ENCODE peak calls at places on chromosomes 12 and 14, in nine cellular contexts. I, A, Q, Y, P, G, D, T and S are unnamed samples.

GRCh38 chr14:103391048-103391447 is 5.8 kb downstream of the MARK3 start:
- DNase-seq in I (no peak), A (peak; percentile 57), Q (no peak), Y (peak; percentile 36), P (no peak), G (peak; percentile 65), D (no peak), T (no peak), S (no peak)

GRCh38 chr12:83322816-83323215 is 636.1 kb downstream of the TMTC2 start:
- DNase-seq in I (no peak), A (no peak), Q (no peak), Y (no peak), P (no peak), G (no peak), D (no peak), T (no peak), S (no peak)

GRCh38 chr12:120834489-120835303 is 69.5 kb downstream of the SPPL3 start:
- DNase-seq in I (no peak), A (peak; percentile 47), Q (no peak), Y (no peak), P (no peak), G (no peak), D (no peak), T (no peak), S (no peak)

GRCh38 chr12:31860401-31860800 is 98.8 kb upstream of the RESF1 start:
- DNase-seq in I (no peak), A (no peak), Q (no peak), Y (no peak), P (no peak), G (no peak), D (no peak), T (no peak), S (no peak)

GRCh38 chr14:58245562-58245961 is 919 bp downstream of the PSMA3 start:
- DNase-seq in I (no peak), A (peak; percentile 25), Q (no peak), Y (no peak), P (no peak), G (no peak), D (no peak), T (no peak), S (no peak)

GRCh38 chr14:74394549-74394948 is 31.5 kb downstream of the SYNDIG1L start:
- DNase-seq in I (no peak), A (no peak), Q (no peak), Y (no peak), P (no peak), G (no peak), D (no peak), T (no peak), S (no peak)

GRCh38 chr14:77889971-77890442 is 90.1 kb downstream of the ADCK1 start:
- DNase-seq in I (no peak), A (peak; percentile 94), Q (no peak), Y (no peak), P (no peak), G (no peak), D (no peak), T (no peak), S (peak; percentile 53)

GRCh38 chr14:79265366-79265765 is 945.9 kb downstream of the DIO2 start:
- DNase-seq in I (no peak), A (peak; percentile 54), Q (no peak), Y (no peak), P (no peak), G (no peak), D (no peak), T (no peak), S (no peak)

GRCh38 chr12:130831876-130832405 is 7.1 kb downstream of the STX2 start:
- DNase-seq in I (no peak), A (no peak), Q (no peak), Y (no peak), P (no peak), G (no peak), D (no peak), T (no peak), S (no peak)

GRCh38 chr14:61147898-61148549 is 133.1 kb downstream of the TMEM30B start:
- DNase-seq in I (peak; percentile 70), A (peak; percentile 39), Q (no peak), Y (no peak), P (no peak), G (no peak), D (no peak), T (no peak), S (peak; percentile 58)

GRCh38 chr12:16228067-16228466 is 49.4 kb downstream of the SLC15A5 start:
- DNase-seq in I (no peak), A (peak; percentile 23), Q (no peak), Y (no peak), P (no peak), G (no peak), D (no peak), T (no peak), S (no peak)

GRCh38 chr14:105851716-105852377 is 325.5 kb downstream of the TMEM121 start:
- DNase-seq in I (peak; percentile 52), A (no peak), Q (no peak), Y (no peak), P (no peak), G (no peak), D (peak; percentile 7), T (peak; percentile 62), S (no peak)

GRCh38 chr14:101187816-101188570 is 284.5 kb upstream of the RTL1 start:
- DNase-seq in I (no peak), A (no peak), Q (no peak), Y (no peak), P (no peak), G (no peak), D (no peak), T (no peak), S (no peak)

GRCh38 chr12:97151481-97151880 is 244.4 kb downstream of the NEDD1 start:
- DNase-seq in I (no peak), A (peak; percentile 29), Q (no peak), Y (no peak), P (no peak), G (no peak), D (no peak), T (no peak), S (no peak)

GRCh38 chr12:81811066-81811777 is 52.1 kb upstream of the PPFIA2 start:
- DNase-seq in I (no peak), A (peak; percentile 15), Q (no peak), Y (no peak), P (no peak), G (no peak), D (no peak), T (no peak), S (no peak)

GRCh38 chr12:118498171-118498570 is 121.8 kb downstream of the SUDS3 start:
- DNase-seq in I (peak; percentile 62), A (peak; percentile 29), Q (no peak), Y (no peak), P (no peak), G (no peak), D (no peak), T (no peak), S (peak; percentile 2)

GRCh38 chr14:101980700-101981099 is 16.3 kb downstream of the DYNC1H1 start:
- DNase-seq in I (peak; percentile 94), A (peak; percentile 99), Q (no peak), Y (no peak), P (no peak), G (peak; percentile 76), D (no peak), T (no peak), S (peak; percentile 98)

GRCh38 chr14:55136868-55137785 is 8.1 kb downstream of the LGALS3 start:
- DNase-seq in I (peak; percentile 91), A (no peak), Q (no peak), Y (no peak), P (no peak), G (peak; percentile 30), D (no peak), T (no peak), S (no peak)

GRCh38 chr12:116642101-116642500 is 82.9 kb downstream of the MAP1LC3B2 start:
- DNase-seq in I (no peak), A (no peak), Q (no peak), Y (no peak), P (no peak), G (no peak), D (no peak), T (no peak), S (no peak)

GRCh38 chr12:38921025-38921677 is 15.8 kb upstream of the CPNE8 start:
- DNase-seq in I (no peak), A (peak; percentile 80), Q (no peak), Y (no peak), P (no peak), G (peak; percentile 12), D (no peak), T (no peak), S (no peak)

GRCh38 chr12:128513831-128514230 is 246.9 kb downstream of the TMEM132C start:
- DNase-seq in I (no peak), A (no peak), Q (no peak), Y (no peak), P (no peak), G (no peak), D (no peak), T (no peak), S (no peak)

GRCh38 chr12:117486840-117487659 is 125.6 kb upstream of the NOS1 start:
- DNase-seq in I (no peak), A (peak; percentile 3), Q (no peak), Y (no peak), P (no peak), G (no peak), D (no peak), T (no peak), S (peak; percentile 2)

GRCh38 chr14:24071836-24072420 is 566 bp downstream of the CPNE6 start:
- DNase-seq in I (no peak), A (no peak), Q (no peak), Y (no peak), P (no peak), G (peak; percentile 60), D (no peak), T (no peak), S (no peak)

GRCh38 chr14:49972199-49972671 is 79.4 kb downstream of the ARF6 start:
- DNase-seq in I (no peak), A (peak; percentile 84), Q (no peak), Y (no peak), P (no peak), G (peak; percentile 78), D (no peak), T (no peak), S (no peak)

GRCh38 chr14:74015965-74016364 is 3.1 kb downstream of the ENTPD5 start:
- DNase-seq in I (no peak), A (no peak), Q (no peak), Y (no peak), P (no peak), G (no peak), D (no peak), T (no peak), S (no peak)

GRCh38 chr12:120261951-120262851 is 3.3 kb downstream of the PXN start:
- DNase-seq in I (peak; percentile 76), A (peak; percentile 96), Q (no peak), Y (no peak), P (no peak), G (no peak), D (no peak), T (no peak), S (no peak)

GRCh38 chr12:96409734-96410133 is 9.5 kb upstream of the CDK17 start:
- DNase-seq in I (no peak), A (no peak), Q (no peak), Y (no peak), P (no peak), G (no peak), D (no peak), T (no peak), S (no peak)

GRCh38 chr14:30330452-30330851 is 228.5 kb upstream of the G2E3 start:
- DNase-seq in I (no peak), A (peak; percentile 9), Q (no peak), Y (no peak), P (no peak), G (no peak), D (no peak), T (no peak), S (no peak)

GRCh38 chr12:2794261-2794735 is 472 bp upstream of the FKBP4 start:
- DNase-seq in I (no peak), A (peak; percentile 37), Q (peak; percentile 27), Y (peak; percentile 21), P (peak; percentile 52), G (peak; percentile 38), D (no peak), T (no peak), S (no peak)